ENCODE peak calls at places on chromosomes 16 and 17, in six cellular contexts. O is endothelial cell, W is GM13977, D is adrenal gland, Q is OCI-LY7, Y is fibroblast of lung. U is an unnamed sample.

GRCh38 chr17:77086433-77087010 is 54.2 kb upstream of the SEC14L1 start:
- DNase-seq in O (peak; percentile 94), W (peak; percentile 73), D (peak; percentile 89), Q (peak; percentile 84), Y (peak; percentile 76), U (no peak)

GRCh38 chr17:82003411-82004381 is 19.0 kb downstream of the CENPX start:
- DNase-seq in O (no peak), W (no peak), D (peak; percentile 90), Q (no peak), Y (peak; percentile 89), U (peak; percentile 81)

GRCh38 chr17:6327007-6327406 is 107.9 kb downstream of the AIPL1 start:
- DNase-seq in O (peak; percentile 69), W (no peak), D (peak; percentile 25), Q (peak; percentile 4), Y (no peak), U (no peak)

GRCh38 chr17:45129426-45129939 is 2.8 kb downstream of the PLCD3 start:
- DNase-seq in O (no peak), W (no peak), D (peak; percentile 93), Q (no peak), Y (no peak), U (no peak)

GRCh38 chr16:64122177-64122576 is 999.7 kb downstream of the CDH11 start:
- DNase-seq in O (no peak), W (no peak), D (no peak), Q (no peak), Y (no peak), U (no peak)

GRCh38 chr16:12535535-12536411 is 267.9 kb downstream of the CPPED1 start:
- DNase-seq in O (peak; percentile 34), W (peak; percentile 80), D (no peak), Q (no peak), Y (no peak), U (no peak)

GRCh38 chr16:21203155-21203797 is 8.1 kb downstream of the ZP2 start:
- DNase-seq in O (no peak), W (no peak), D (no peak), Q (no peak), Y (no peak), U (no peak)

GRCh38 chr16:85607331-85607765 is 5.8 kb upstream of the GSE1 start:
- DNase-seq in O (peak; percentile 42), W (no peak), D (no peak), Q (peak; percentile 85), Y (peak; percentile 27), U (no peak)

GRCh38 chr16:66248096-66248495 is 118.4 kb upstream of the CDH5 start:
- DNase-seq in O (no peak), W (no peak), D (peak; percentile 36), Q (no peak), Y (peak; percentile 73), U (no peak)

GRCh38 chr17:75087558-75088453 is at the start of gene SLC16A5:
- DNase-seq in O (peak; percentile 96), W (peak; percentile 66), D (peak; percentile 71), Q (no peak), Y (peak; percentile 75), U (peak; percentile 68)

GRCh38 chr16:27408012-27408601 is 6.1 kb downstream of the IL21R start:
- DNase-seq in O (no peak), W (peak; percentile 40), D (no peak), Q (peak; percentile 42), Y (peak; percentile 65), U (no peak)

GRCh38 chr16:10964891-10965326 is 20.5 kb downstream of the CLEC16A start:
- DNase-seq in O (no peak), W (peak; percentile 62), D (no peak), Q (no peak), Y (no peak), U (no peak)

GRCh38 chr17:46928472-46929261 is 5.7 kb downstream of the GOSR2 start:
- DNase-seq in O (no peak), W (no peak), D (no peak), Q (no peak), Y (no peak), U (no peak)

GRCh38 chr17:30366536-30366935 is 12.2 kb upstream of the CPD start:
- DNase-seq in O (no peak), W (no peak), D (no peak), Q (no peak), Y (no peak), U (no peak)

GRCh38 chr17:34823023-34823422 is 138.2 kb downstream of the CCT6B start:
- DNase-seq in O (no peak), W (no peak), D (no peak), Q (no peak), Y (no peak), U (no peak)

DNA sequence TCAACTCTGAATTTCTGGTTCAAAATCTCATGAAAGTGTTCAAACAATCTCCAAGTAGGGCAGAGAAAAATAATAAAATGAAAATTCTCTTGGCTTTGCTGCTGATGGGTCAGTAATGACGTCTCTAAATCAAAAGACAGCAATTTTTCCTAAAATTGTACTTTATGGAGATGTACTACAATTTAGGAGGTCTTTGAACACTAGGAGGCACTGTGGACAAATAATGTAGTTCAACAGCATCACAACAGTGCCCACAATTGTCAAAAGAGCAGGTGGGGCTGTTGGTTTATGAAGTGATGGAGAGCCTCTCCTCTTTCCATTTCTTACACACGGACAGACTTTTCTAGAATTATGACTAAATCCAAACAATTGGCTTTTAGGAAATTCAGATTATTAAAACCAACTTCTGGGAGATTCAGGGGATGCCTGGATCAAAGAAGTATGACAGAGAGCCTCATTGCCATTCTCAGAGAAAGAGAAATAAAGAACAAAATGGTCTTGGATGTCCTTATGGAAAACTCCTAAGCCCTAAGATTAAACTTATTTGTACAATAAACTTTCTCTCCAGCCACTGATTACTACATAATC is 23.8 kb downstream of the EZH1 start:
- DNase-seq in O (peak; percentile 33), W (peak; percentile 70), D (peak; percentile 24), Q (peak; percentile 84), Y (peak; percentile 79), U (no peak)
- TF ChIP-seq CTCF in O (peak; percentile 75), W (peak; percentile 69), D (peak; percentile 70), Q (peak; percentile 94), Y (peak; percentile 58), U (peak; percentile 57)

DNA sequence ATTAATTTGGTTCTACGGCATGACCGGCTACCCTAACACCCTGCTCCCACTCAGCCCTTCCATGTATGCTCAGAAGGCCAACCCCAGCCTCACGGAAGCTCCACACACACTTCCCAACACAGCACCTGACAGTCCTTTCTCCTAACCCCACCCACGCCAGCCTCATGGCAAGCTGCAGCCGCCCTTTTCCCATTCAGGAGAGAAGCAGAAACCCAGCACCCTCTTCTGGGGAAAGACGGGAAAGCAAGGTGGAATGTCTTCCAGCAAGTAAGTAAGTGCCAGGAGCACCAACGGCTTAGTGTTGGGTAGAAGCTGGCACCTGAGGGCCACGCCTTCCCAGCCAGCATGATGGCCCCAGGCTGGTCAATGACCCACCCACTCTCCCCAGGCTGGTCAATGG is 32.1 kb downstream of the ABR start:
- DNase-seq in O (peak; percentile 73), W (no peak), D (no peak), Q (no peak), Y (peak; percentile 60), U (no peak)
- TF ChIP-seq CTCF in O (no peak), W (no peak), D (peak; percentile 39), Q (peak; percentile 15), Y (peak; percentile 34), U (peak; percentile 47)

DNA sequence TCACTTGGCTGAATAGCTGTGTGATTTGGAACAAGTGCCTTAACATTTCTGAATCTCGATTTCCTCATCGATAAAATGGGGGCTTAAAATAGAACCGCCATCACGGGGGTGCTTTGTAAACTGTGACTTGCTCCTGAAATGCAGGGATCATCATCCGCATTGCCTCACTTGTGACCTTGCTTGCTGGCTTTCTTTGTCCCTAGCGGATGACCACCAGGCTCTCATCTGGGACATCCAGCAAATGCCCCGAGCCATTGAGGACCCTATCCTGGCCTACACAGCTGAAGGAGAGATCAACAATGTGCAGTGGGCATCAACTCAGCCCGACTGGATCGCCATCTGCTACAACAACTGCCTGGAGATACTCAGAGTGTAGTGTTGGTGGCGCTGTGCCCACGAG is 11.9 kb upstream of the TACO1 start:
- DNase-seq in O (no peak), W (no peak), D (no peak), Q (no peak), Y (no peak), U (no peak)
- TF ChIP-seq CTCF in O (no peak), W (no peak), D (no peak), Q (no peak), Y (no peak), U (no peak)

GRCh38 chr17:66203274-66204015 is 11.5 kb upstream of the CEP112 start:
- DNase-seq in O (no peak), W (no peak), D (no peak), Q (no peak), Y (no peak), U (no peak)

GRCh38 chr17:66200685-66201092 is 8.8 kb upstream of the CEP112 start:
- DNase-seq in O (peak; percentile 64), W (no peak), D (peak; percentile 54), Q (peak; percentile 66), Y (peak; percentile 86), U (peak; percentile 64)

GRCh38 chr17:66192378-66192687 is 400 bp upstream of the CEP112 start:
- DNase-seq in O (no peak), W (no peak), D (no peak), Q (no peak), Y (peak; percentile 9), U (no peak)

GRCh38 chr17:66198242-66198641 is 6.3 kb upstream of the CEP112 start:
- DNase-seq in O (no peak), W (no peak), D (no peak), Q (no peak), Y (no peak), U (no peak)
- TF ChIP-seq CTCF in O (no peak), W (no peak), D (no peak), Q (no peak), Y (no peak), U (no peak)

GRCh38 chr16:56647641-56648431 is 3.9 kb upstream of the MT1B start:
- DNase-seq in O (no peak), W (no peak), D (no peak), Q (no peak), Y (no peak), U (no peak)
- TF ChIP-seq CTCF in O (no peak), W (no peak), D (no peak), Q (no peak), Y (no peak), U (no peak)

U was measured in HFF-Myc.